ENCODE peak calls at places on chromosomes 11 and 22, in six cellular contexts. X, F, V, Q, H and O are unnamed samples.

GRCh38 chr11:35526370-35526792 is 965 bp upstream of the PAMR1 start:
- DNase-seq in F (peak), Q (peak), V (peak), H (peak), X (no peak), O (no peak)

GRCh38 chr11:127136438-127136837 is 135.9 kb upstream of the KIRREL3 start:
- DNase-seq in F (no peak), X (no peak), H (peak), V (no peak), Q (no peak), O (no peak)

GRCh38 chr22:27919222-27919942 is at the start of gene PITPNB:
- DNase-seq in X (peak), V (peak), Q (peak), F (peak), H (peak), O (peak)

GRCh38 chr11:130786987-130787688 is 129.1 kb downstream of the SNX19 start:
- DNase-seq in F (no peak), V (no peak), X (no peak), Q (peak), H (no peak), O (no peak)

GRCh38 chr22:48720662-48721393 is 1106.8 kb downstream of the BRD1 start:
- DNase-seq in F (no peak), V (no peak), Q (no peak), H (no peak), X (no peak), O (no peak)

GRCh38 chr22:43376765-43377485 is 33.8 kb upstream of the SCUBE1 start:
- DNase-seq in V (no peak), Q (no peak), H (no peak), X (no peak), F (no peak), O (no peak)

GRCh38 chr11:35166369-35167360 is 27.7 kb downstream of the CD44 start:
- DNase-seq in F (no peak), Q (peak), V (peak), H (no peak), X (no peak), O (peak)

GRCh38 chr11:112656772-112657428 is 304.3 kb upstream of the NCAM1 start:
- DNase-seq in H (no peak), X (no peak), V (no peak), F (no peak), Q (peak), O (peak)

GRCh38 chr11:99973993-99974392 is 713.1 kb upstream of the ARHGAP42 start:
- DNase-seq in X (no peak), H (no peak), F (no peak), V (no peak), Q (no peak), O (peak)

GRCh38 chr22:28983788-28984441 is 77.7 kb downstream of the C22orf31 start:
- DNase-seq in Q (no peak), X (no peak), F (no peak), H (no peak), V (no peak), O (peak)

GRCh38 chr11:61293869-61294716 is 1.0 kb downstream of the VWCE start:
- DNase-seq in V (peak), Q (peak), H (peak), F (peak), X (peak), O (no peak)

GRCh38 chr11:15180212-15180814 is 65.6 kb downstream of the INSC start:
- DNase-seq in V (peak), X (no peak), F (no peak), H (no peak), Q (no peak), O (no peak)

GRCh38 chr11:58301576-58301975 is 33.5 kb upstream of the OR10W1 start:
- DNase-seq in H (no peak), Q (peak), X (no peak), V (no peak), F (no peak), O (no peak)

GRCh38 chr22:46547883-46548244 is 10.4 kb upstream of the CELSR1 start:
- DNase-seq in F (no peak), V (peak), X (no peak), Q (peak), H (no peak), O (peak)

GRCh38 chr11:6755303-6755952 is 16.3 kb downstream of the OR2AG2 start:
- DNase-seq in X (peak), V (peak), H (peak), F (peak), Q (peak), O (peak)

GRCh38 chr11:15289718-15290117 is 175.0 kb downstream of the INSC start:
- DNase-seq in X (no peak), H (no peak), F (no peak), V (no peak), Q (no peak), O (no peak)

GRCh38 chr11:61627831-61628753 is 47.2 kb upstream of the SYT7 start:
- DNase-seq in Q (peak), X (peak), F (peak), H (peak), V (peak), O (peak)

GRCh38 chr11:120510406-120511115 is 987 bp upstream of the GRIK4 start:
- DNase-seq in X (no peak), V (no peak), Q (no peak), F (no peak), H (no peak), O (no peak)

GRCh38 chr11:16898274-16898985 is 115.8 kb downstream of the PLEKHA7 start:
- DNase-seq in H (no peak), X (no peak), Q (no peak), F (no peak), V (no peak), O (no peak)

GRCh38 chr11:61406067-61406466 is 13.7 kb downstream of the TMEM216 start:
- DNase-seq in H (no peak), Q (no peak), X (no peak), F (no peak), V (no peak), O (no peak)

GRCh38 chr22:48944756-48945620 is 882.7 kb downstream of the BRD1 start:
- DNase-seq in V (no peak), Q (no peak), F (peak), H (peak), X (no peak), O (no peak)

GRCh38 chr11:119509969-119510401 is 87.0 kb upstream of the THY1 start:
- DNase-seq in F (no peak), V (peak), Q (peak), X (no peak), H (no peak), O (peak)

GRCh38 chr11:62242021-62242420 is at the start of gene SCGB1D2:
- DNase-seq in V (no peak), Q (no peak), H (no peak), F (peak), X (no peak), O (no peak)

GRCh38 chr22:23774922-23775436 is 2.3 kb downstream of the MMP11 start:
- DNase-seq in X (no peak), H (no peak), Q (peak), V (peak), F (no peak), O (no peak)

GRCh38 chr22:23773247-23774113 is 831 bp downstream of the MMP11 start:
- DNase-seq in F (no peak), X (no peak), V (no peak), Q (no peak), H (no peak), O (peak)

GRCh38 chr22:23769321-23769965 is 1.7 kb upstream of the CHCHD10 start:
- DNase-seq in F (no peak), V (no peak), H (no peak), Q (no peak), X (no peak), O (no peak)

GRCh38 chr22:23774114-23774921 is 1.7 kb downstream of the MMP11 start:
- DNase-seq in X (no peak), Q (no peak), V (peak), F (no peak), H (no peak), O (no peak)

GRCh38 chr22:23772315-23773246 is at the start of gene MMP11:
- DNase-seq in H (peak), Q (no peak), V (peak), X (no peak), F (peak), O (peak)
- H3K18ac ChIP-seq in H (peak), Q (peak), V (peak), X (peak), F (no peak), O (peak)

DNA sequence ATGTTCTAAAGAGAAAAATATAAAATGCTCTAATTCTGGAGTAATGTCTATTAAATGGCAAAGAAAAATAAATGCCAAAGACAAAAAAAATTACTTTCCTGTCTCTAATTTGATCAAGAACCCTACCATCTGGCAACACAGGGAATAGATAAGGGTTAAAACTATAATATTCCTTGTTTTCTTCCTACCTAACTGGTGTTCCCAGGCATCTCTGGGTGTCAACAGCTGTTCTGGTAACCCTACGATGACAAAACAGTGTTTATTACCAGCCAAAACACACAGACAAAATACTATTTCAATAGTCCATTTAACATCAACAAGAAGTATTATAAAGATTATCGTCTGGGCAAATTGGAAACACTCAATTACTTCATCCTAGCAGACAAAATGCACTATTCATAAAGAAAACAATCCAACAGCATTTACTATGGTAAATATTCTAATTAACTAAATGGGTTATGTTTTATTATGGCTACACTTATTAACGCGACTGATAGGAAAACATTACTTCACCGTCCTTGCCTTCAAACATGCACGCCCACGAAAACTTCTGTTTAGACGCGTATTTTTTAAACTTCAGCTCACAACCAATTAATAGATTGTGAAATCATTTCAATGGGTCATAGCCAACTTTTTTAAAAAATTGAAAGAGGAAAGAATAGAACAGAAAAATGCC is 50.6 kb downstream of the LGR4 start:
- DNase-seq in V (no peak), X (no peak), H (no peak), F (no peak), Q (no peak), O (no peak)
- H3K14ac ChIP-seq in V (no peak), X (no peak), H (no peak), F (no peak), Q (no peak), O (no peak)

DNA sequence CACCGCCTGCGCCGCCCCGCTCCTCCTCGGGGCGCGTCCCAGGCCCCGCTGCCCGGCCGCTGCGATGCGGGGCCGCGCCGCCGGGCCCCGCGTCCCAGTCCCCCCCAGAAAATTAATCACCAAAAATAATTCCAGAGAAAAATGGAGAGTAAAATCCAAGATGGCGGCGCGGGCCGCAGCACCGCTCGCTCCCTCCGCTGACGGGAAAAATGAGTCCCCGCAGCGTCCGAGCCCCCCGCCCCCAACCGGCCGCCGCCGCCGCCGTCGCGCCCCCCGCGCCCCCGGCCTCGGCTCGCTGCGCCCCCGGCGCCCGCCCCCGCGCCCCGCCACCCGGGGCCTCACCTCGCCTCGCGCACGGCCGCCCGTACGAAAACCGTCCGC is at the start of gene KMT5B:
- DNase-seq in V (peak), H (peak), F (no peak), X (peak), Q (peak), O (peak)
- H3K23ac ChIP-seq in V (peak), H (no peak), F (no peak), X (peak), Q (peak), O (no peak)

DNA sequence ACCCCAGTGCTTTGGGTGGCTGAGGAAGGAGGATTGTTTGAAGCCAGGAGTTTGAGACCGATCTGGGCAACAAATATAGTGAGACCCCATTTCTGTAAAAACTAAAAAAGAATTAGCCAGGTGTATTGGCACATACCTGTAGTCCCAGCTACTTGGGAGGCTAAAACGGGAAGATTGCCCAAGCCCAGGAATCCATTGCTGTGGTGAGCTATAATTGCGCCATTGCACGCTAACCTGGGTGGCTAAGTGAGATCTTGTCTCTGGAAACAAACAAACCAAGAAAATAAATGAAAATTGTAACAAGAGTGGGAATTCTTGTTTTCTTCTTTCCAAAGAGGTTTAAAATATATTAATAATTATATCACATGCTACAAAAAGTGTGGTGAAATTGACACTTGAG is 52.9 kb downstream of the DEPDC5 start:
- DNase-seq in V (no peak), F (no peak), X (no peak), H (no peak), Q (no peak), O (peak)
- H3K18ac ChIP-seq in V (no peak), F (no peak), X (no peak), H (no peak), Q (no peak), O (no peak)

GRCh38 chr11:28701760-28702449 is 593.7 kb downstream of the METTL15 start:
- DNase-seq in Q (no peak), V (no peak), F (no peak), H (no peak), X (no peak), O (peak)
- H3K14ac ChIP-seq in Q (peak), V (no peak), F (no peak), H (no peak), X (no peak), O (no peak)

GRCh38 chr11:69012092-69013008 is 696 bp downstream of the MRGPRF start:
- DNase-seq in X (no peak), H (peak), Q (peak), F (no peak), V (peak), O (no peak)
- H3K23ac ChIP-seq in X (peak), H (no peak), Q (peak), F (no peak), V (no peak), O (no peak)

GRCh38 chr11:13777341-13777985 is 109.0 kb downstream of the FAR1 start:
- DNase-seq in H (peak), X (no peak), V (no peak), Q (no peak), F (peak), O (peak)

GRCh38 chr11:13772223-13773046 is 104.0 kb downstream of the FAR1 start:
- DNase-seq in F (no peak), X (peak), V (peak), Q (peak), H (peak), O (peak)

GRCh38 chr11:13776134-13776815 is 107.8 kb downstream of the FAR1 start:
- DNase-seq in H (no peak), Q (no peak), V (no peak), X (no peak), F (peak), O (no peak)

GRCh38 chr11:13778345-13778744 is 109.9 kb downstream of the FAR1 start:
- DNase-seq in V (no peak), X (no peak), F (no peak), H (no peak), Q (no peak), O (no peak)

DNA sequence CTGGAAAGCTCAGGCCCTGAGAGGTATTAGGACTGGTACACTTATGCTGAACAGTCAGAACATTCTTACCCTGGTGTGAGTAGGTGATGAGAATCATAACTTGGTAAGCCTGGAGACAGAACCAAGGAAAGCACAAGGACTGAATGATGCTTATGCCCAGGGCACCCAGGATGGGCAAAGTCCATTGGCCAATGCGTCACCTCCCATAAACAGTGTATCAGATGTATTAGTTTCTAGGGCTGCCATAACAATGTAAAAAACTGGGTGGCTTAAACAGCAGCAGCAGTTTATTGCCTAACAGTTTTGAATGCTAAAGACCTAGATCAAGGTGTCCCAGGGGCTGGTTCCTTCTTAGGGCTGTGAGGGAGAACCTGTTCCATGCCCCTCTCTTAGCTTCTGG is 107.0 kb downstream of the FAR1 start:
- DNase-seq in F (no peak), H (no peak), Q (no peak), V (no peak), X (no peak), O (no peak)
- H3K18ac ChIP-seq in F (no peak), H (no peak), Q (no peak), V (no peak), X (no peak), O (no peak)

GRCh38 chr11:3010521-3011275 is 18.6 kb upstream of the NAP1L4 start:
- DNase-seq in V (no peak), X (no peak), F (no peak), H (no peak), Q (no peak), O (no peak)

GRCh38 chr11:3008746-3009336 is 16.7 kb upstream of the NAP1L4 start:
- DNase-seq in H (no peak), F (no peak), Q (no peak), V (no peak), X (no peak), O (no peak)

GRCh38 chr11:3011891-3012885 is 20.1 kb upstream of the NAP1L4 start:
- DNase-seq in H (no peak), F (no peak), X (no peak), V (no peak), Q (no peak), O (no peak)

GRCh38 chr11:3009481-3009880 is 17.4 kb upstream of the NAP1L4 start:
- DNase-seq in V (no peak), X (no peak), H (no peak), Q (no peak), F (no peak), O (no peak)

DNA sequence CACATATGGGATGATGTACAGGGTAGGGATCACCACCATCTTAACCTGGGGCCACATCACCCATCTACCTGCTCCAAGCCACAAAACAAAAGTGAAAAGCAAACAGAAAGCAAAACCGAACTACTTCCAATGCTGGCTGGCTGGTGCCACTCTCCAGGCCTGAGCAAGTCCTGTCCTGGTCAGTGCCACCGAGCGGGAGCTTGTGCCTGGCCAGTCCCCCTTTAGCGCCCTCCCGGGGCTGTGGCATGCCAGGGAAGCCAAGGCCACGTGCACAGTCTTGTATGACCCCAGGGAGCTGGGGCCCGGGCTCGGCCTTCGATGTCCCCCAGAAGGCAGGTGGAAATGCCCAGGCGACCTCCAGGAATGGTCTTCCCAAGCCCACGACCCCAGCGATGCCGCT is 17.9 kb upstream of the NAP1L4 start:
- DNase-seq in X (no peak), Q (no peak), F (no peak), H (no peak), V (no peak), O (no peak)
- H3K14ac ChIP-seq in X (no peak), Q (no peak), F (no peak), H (no peak), V (no peak), O (no peak)